ENCODE peak calls at places on chromosomes 5 and 9, in four cellular contexts. One of them, this sample, is unnamed.
A peak's percentile ranks its signal among the peaks of the same experiment; 100 is the strongest.

GRCh38 chr5:2003690-2004365 is 121.1 kb upstream of the IRX4 start:
- DNase-seq in tibial nerve: no peak
- DNase-seq in WERI-Rb-1: no peak
- DNase-seq in fibroblast of the aortic adventitia: no peak
- DNase-seq in this sample: no peak

GRCh38 chr5:151592855-151593408 is 1.8 kb upstream of the FAT2 start:
- DNase-seq in tibial nerve: peak; percentile 36
- DNase-seq in fibroblast of the aortic adventitia: no peak
- DNase-seq in WERI-Rb-1: no peak
- DNase-seq in this sample: no peak

GRCh38 chr5:157528036-157528632 is 47.4 kb downstream of the ADAM19 start:
- DNase-seq in tibial nerve: no peak
- DNase-seq in WERI-Rb-1: peak; percentile 54
- DNase-seq in fibroblast of the aortic adventitia: no peak
- DNase-seq in this sample: no peak

GRCh38 chr5:175728885-175729828 is 71.3 kb downstream of the HRH2 start:
- DNase-seq in WERI-Rb-1: peak; percentile 83
- DNase-seq in tibial nerve: no peak
- DNase-seq in fibroblast of the aortic adventitia: no peak
- DNase-seq in this sample: no peak

GRCh38 chr5:19802686-19803085 is 185.3 kb downstream of the CDH18 start:
- DNase-seq in tibial nerve: no peak
- DNase-seq in WERI-Rb-1: no peak
- DNase-seq in fibroblast of the aortic adventitia: no peak
- DNase-seq in this sample: no peak

GRCh38 chr9:115442054-115442453 is 324.1 kb upstream of the TNC start:
- DNase-seq in WERI-Rb-1: no peak
- DNase-seq in tibial nerve: no peak
- DNase-seq in fibroblast of the aortic adventitia: peak; percentile 8
- DNase-seq in this sample: no peak

GRCh38 chr9:120668399-120668798 is 45.9 kb downstream of the MEGF9 start:
- DNase-seq in tibial nerve: no peak
- DNase-seq in WERI-Rb-1: no peak
- DNase-seq in fibroblast of the aortic adventitia: peak; percentile 11
- DNase-seq in this sample: no peak

GRCh38 chr5:79297661-79298060 is 61.7 kb downstream of the JMY start:
- DNase-seq in fibroblast of the aortic adventitia: peak; percentile 33
- DNase-seq in tibial nerve: no peak
- DNase-seq in WERI-Rb-1: no peak
- DNase-seq in this sample: no peak

GRCh38 chr9:91395553-91396470 is 27.8 kb downstream of the NFIL3 start:
- DNase-seq in fibroblast of the aortic adventitia: peak; percentile 84
- DNase-seq in tibial nerve: no peak
- DNase-seq in WERI-Rb-1: no peak
- DNase-seq in this sample: no peak

GRCh38 chr5:3833566-3833965 is 237.9 kb downstream of the IRX1 start:
- DNase-seq in WERI-Rb-1: no peak
- DNase-seq in tibial nerve: no peak
- DNase-seq in fibroblast of the aortic adventitia: no peak
- DNase-seq in this sample: no peak

GRCh38 chr5:138568061-138568824 is 7.0 kb downstream of the HSPA9 start:
- DNase-seq in WERI-Rb-1: no peak
- DNase-seq in tibial nerve: no peak
- DNase-seq in fibroblast of the aortic adventitia: no peak
- DNase-seq in this sample: no peak

GRCh38 chr5:138580001-138580400 is 4.8 kb upstream of the HSPA9 start:
- DNase-seq in WERI-Rb-1: no peak
- DNase-seq in tibial nerve: no peak
- DNase-seq in fibroblast of the aortic adventitia: no peak
- DNase-seq in this sample: no peak

GRCh38 chr5:33306758-33307157 is 134.0 kb upstream of the TARS1 start:
- DNase-seq in tibial nerve: no peak
- DNase-seq in WERI-Rb-1: no peak
- DNase-seq in fibroblast of the aortic adventitia: peak; percentile 60
- DNase-seq in this sample: no peak

GRCh38 chr5:172182291-172182690 is 5.7 kb downstream of the STK10 start:
- DNase-seq in fibroblast of the aortic adventitia: no peak
- DNase-seq in tibial nerve: no peak
- DNase-seq in WERI-Rb-1: no peak
- DNase-seq in this sample: no peak

GRCh38 chr5:35131723-35132122 is 84.0 kb upstream of the AGXT2 start:
- DNase-seq in WERI-Rb-1: no peak
- DNase-seq in tibial nerve: no peak
- DNase-seq in fibroblast of the aortic adventitia: no peak
- DNase-seq in this sample: no peak

GRCh38 chr9:87765521-87765920 is 39.6 kb downstream of the CTSL start:
- DNase-seq in tibial nerve: no peak
- DNase-seq in WERI-Rb-1: no peak
- DNase-seq in fibroblast of the aortic adventitia: no peak
- DNase-seq in this sample: no peak

GRCh38 chr5:168324864-168325615 is 33.6 kb downstream of the WWC1 start:
- DNase-seq in fibroblast of the aortic adventitia: no peak
- DNase-seq in WERI-Rb-1: no peak
- DNase-seq in tibial nerve: no peak
- DNase-seq in this sample: no peak

GRCh38 chr5:153661897-153662296 is 171.4 kb downstream of the GRIA1 start:
- DNase-seq in fibroblast of the aortic adventitia: no peak
- DNase-seq in tibial nerve: no peak
- DNase-seq in WERI-Rb-1: no peak
- DNase-seq in this sample: no peak

GRCh38 chr5:106399381-106399780 is 1271.4 kb downstream of the EFNA5 start:
- DNase-seq in WERI-Rb-1: no peak
- DNase-seq in fibroblast of the aortic adventitia: peak; percentile 66
- DNase-seq in tibial nerve: no peak
- DNase-seq in this sample: no peak

GRCh38 chr5:59193616-59194319 is 610.9 kb downstream of the RAB3C start:
- DNase-seq in WERI-Rb-1: no peak
- DNase-seq in tibial nerve: no peak
- DNase-seq in fibroblast of the aortic adventitia: peak; percentile 71
- DNase-seq in this sample: no peak

GRCh38 chr5:56481147-56481997 is 248.2 kb upstream of the ANKRD55 start:
- DNase-seq in WERI-Rb-1: no peak
- DNase-seq in fibroblast of the aortic adventitia: peak; percentile 30
- DNase-seq in tibial nerve: peak; percentile 38
- DNase-seq in this sample: peak; percentile 90

GRCh38 chr9:113775714-113776113 is 100.4 kb upstream of the ZNF618 start:
- DNase-seq in tibial nerve: no peak
- DNase-seq in fibroblast of the aortic adventitia: peak; percentile 38
- DNase-seq in WERI-Rb-1: no peak
- DNase-seq in this sample: no peak

GRCh38 chr9:87718231-87718630 is 7.7 kb upstream of the CTSL start:
- DNase-seq in fibroblast of the aortic adventitia: no peak
- DNase-seq in WERI-Rb-1: no peak
- DNase-seq in tibial nerve: no peak
- DNase-seq in this sample: no peak

GRCh38 chr5:102911973-102912372 is 156.9 kb downstream of the PAM start:
- DNase-seq in tibial nerve: no peak
- DNase-seq in WERI-Rb-1: no peak
- DNase-seq in fibroblast of the aortic adventitia: peak; percentile 88
- DNase-seq in this sample: no peak

GRCh38 chr5:9775339-9775738 is 145.2 kb upstream of the TAS2R1 start:
- DNase-seq in WERI-Rb-1: no peak
- DNase-seq in fibroblast of the aortic adventitia: peak; percentile 37
- DNase-seq in tibial nerve: no peak
- DNase-seq in this sample: no peak

GRCh38 chr9:20658677-20659473 is 25.2 kb upstream of the FOCAD start:
- DNase-seq in tibial nerve: no peak
- DNase-seq in fibroblast of the aortic adventitia: no peak
- DNase-seq in WERI-Rb-1: no peak
- DNase-seq in this sample: no peak

GRCh38 chr5:127515693-127516440 is 1.6 kb upstream of the PRRC1 start:
- DNase-seq in tibial nerve: no peak
- DNase-seq in fibroblast of the aortic adventitia: no peak
- DNase-seq in WERI-Rb-1: no peak
- DNase-seq in this sample: no peak

GRCh38 chr5:157217289-157218024 is 36.8 kb downstream of the ITK start:
- DNase-seq in fibroblast of the aortic adventitia: no peak
- DNase-seq in WERI-Rb-1: no peak
- DNase-seq in tibial nerve: no peak
- DNase-seq in this sample: no peak

GRCh38 chr5:174491265-174491664 is 233.1 kb upstream of the MSX2 start:
- DNase-seq in WERI-Rb-1: no peak
- DNase-seq in tibial nerve: no peak
- DNase-seq in fibroblast of the aortic adventitia: no peak
- DNase-seq in this sample: no peak

GRCh38 chr5:55036477-55036876 is 12.4 kb downstream of the GZMK start:
- DNase-seq in tibial nerve: no peak
- DNase-seq in WERI-Rb-1: no peak
- DNase-seq in fibroblast of the aortic adventitia: peak; percentile 49
- DNase-seq in this sample: no peak

GRCh38 chr5:68395302-68395701 is 179.7 kb downstream of the PIK3R1 start:
- DNase-seq in WERI-Rb-1: peak; percentile 16
- DNase-seq in tibial nerve: no peak
- DNase-seq in fibroblast of the aortic adventitia: no peak
- DNase-seq in this sample: no peak

GRCh38 chr5:68392608-68393007 is 177.1 kb downstream of the PIK3R1 start:
- DNase-seq in tibial nerve: no peak
- DNase-seq in WERI-Rb-1: no peak
- DNase-seq in fibroblast of the aortic adventitia: no peak
- DNase-seq in this sample: no peak

GRCh38 chr5:68398146-68398812 is 182.7 kb downstream of the PIK3R1 start:
- DNase-seq in tibial nerve: no peak
- DNase-seq in fibroblast of the aortic adventitia: no peak
- DNase-seq in WERI-Rb-1: no peak
- DNase-seq in this sample: no peak

GRCh38 chr5:68395844-68396523 is 180.4 kb downstream of the PIK3R1 start:
- DNase-seq in fibroblast of the aortic adventitia: no peak
- DNase-seq in WERI-Rb-1: no peak
- DNase-seq in tibial nerve: no peak
- DNase-seq in this sample: no peak

GRCh38 chr5:68396722-68397121 is 181.2 kb downstream of the PIK3R1 start:
- DNase-seq in WERI-Rb-1: peak; percentile 73
- DNase-seq in fibroblast of the aortic adventitia: no peak
- DNase-seq in tibial nerve: no peak
- DNase-seq in this sample: no peak
- TF ChIP-seq CTCF in WERI-Rb-1: no peak
- TF ChIP-seq CTCF in fibroblast of the aortic adventitia: no peak
- TF ChIP-seq CTCF in tibial nerve: no peak
- TF ChIP-seq CTCF in this sample: no peak

DNA sequence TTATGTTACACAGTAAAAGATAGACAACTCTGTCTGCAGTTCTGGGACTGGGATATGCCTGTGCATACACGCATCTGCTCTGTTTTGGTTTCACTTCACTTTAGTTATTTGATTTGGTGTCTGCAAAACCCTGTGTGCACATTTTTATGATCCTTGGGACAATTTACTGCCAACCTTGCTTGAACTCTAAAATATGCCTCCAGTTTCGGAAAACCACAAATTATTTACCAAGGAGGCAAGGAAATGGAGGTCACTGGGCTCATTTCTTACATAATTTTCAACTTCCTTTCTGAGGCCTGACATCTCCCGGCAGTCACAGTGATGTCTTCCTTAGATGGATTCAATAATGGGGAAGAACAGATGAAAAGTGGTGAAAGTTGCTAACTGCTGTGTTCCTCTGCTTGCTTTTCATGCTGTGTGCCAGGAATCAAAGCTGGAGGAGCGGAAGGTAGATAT is 61.2 kb upstream of the TAF11L2 start:
- DNase-seq in WERI-Rb-1: no peak
- DNase-seq in tibial nerve: peak; percentile 8
- DNase-seq in fibroblast of the aortic adventitia: peak; percentile 7
- DNase-seq in this sample: no peak
- H3K4me3 ChIP-seq in WERI-Rb-1: no peak overlapping the region
- H3K4me3 ChIP-seq in tibial nerve: no peak overlapping the region
- H3K4me3 ChIP-seq in fibroblast of the aortic adventitia: no peak overlapping the region
- H3K4me3 ChIP-seq in this sample: no peak overlapping the region

GRCh38 chr5:125325488-125325887 is 579.0 kb upstream of the ZNF608 start:
- DNase-seq in WERI-Rb-1: no peak
- DNase-seq in tibial nerve: no peak
- DNase-seq in fibroblast of the aortic adventitia: no peak
- DNase-seq in this sample: no peak
- TF ChIP-seq CTCF in WERI-Rb-1: no peak
- TF ChIP-seq CTCF in tibial nerve: no peak
- TF ChIP-seq CTCF in fibroblast of the aortic adventitia: no peak
- TF ChIP-seq CTCF in this sample: no peak

GRCh38 chr9:93290495-93291434 is 106.8 kb downstream of the WNK2 start:
- DNase-seq in tibial nerve: no peak
- DNase-seq in fibroblast of the aortic adventitia: no peak
- DNase-seq in WERI-Rb-1: no peak
- DNase-seq in this sample: no peak
- H3K4me3 ChIP-seq in tibial nerve: no peak overlapping the region
- H3K4me3 ChIP-seq in fibroblast of the aortic adventitia: no peak overlapping the region
- H3K4me3 ChIP-seq in WERI-Rb-1: no peak overlapping the region
- H3K4me3 ChIP-seq in this sample: no peak overlapping the region

DNA sequence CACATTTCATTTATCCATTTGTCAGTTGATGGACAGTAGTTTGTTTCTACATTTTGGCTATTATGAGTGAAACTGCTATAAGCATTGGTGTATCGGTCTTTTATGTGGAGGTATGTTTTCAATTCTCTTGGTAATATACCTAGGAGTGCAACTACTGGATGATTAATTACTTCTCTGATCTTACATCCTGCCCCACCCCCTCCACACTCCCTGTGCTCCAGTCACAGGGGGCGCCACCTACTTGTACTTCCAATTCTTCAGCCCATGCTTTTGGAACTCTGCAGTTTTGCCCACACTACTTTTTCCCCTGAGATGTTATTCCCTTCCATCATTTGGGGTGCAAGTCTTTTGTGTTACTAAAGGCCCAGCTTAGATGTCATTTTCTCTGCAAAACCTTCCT is 42.0 kb downstream of the SEC61B start:
- DNase-seq in fibroblast of the aortic adventitia: no peak
- DNase-seq in WERI-Rb-1: peak; percentile 67
- DNase-seq in tibial nerve: no peak
- DNase-seq in this sample: no peak
- TF ChIP-seq CTCF in fibroblast of the aortic adventitia: peak; percentile 28
- TF ChIP-seq CTCF in WERI-Rb-1: peak; percentile 67
- TF ChIP-seq CTCF in tibial nerve: no peak
- TF ChIP-seq CTCF in this sample: no peak

This sample was measured in lower leg skin.